ENCODE peak calls at places on chromosomes 6 and 20, in six cellular contexts. F is activated naive CD4-positive, alpha-beta T cell; O is endodermal cell; E is AG09319; W is SW480; Y is CD8-positive, alpha-beta memory T cell. C is an unnamed sample.

GRCh38 chr20:61345656-61346055 is 93.6 kb downstream of the CDH4 start:
- DNase-seq in O (peak; percentile 61), F (no peak), W (no peak), Y (no peak), E (no peak), C (no peak)

GRCh38 chr6:81929828-81930227 is 177.3 kb upstream of the TENT5A start:
- DNase-seq in O (no peak), Y (no peak), F (no peak), E (no peak), W (no peak), C (no peak)

GRCh38 chr6:108423982-108424695 is 129.3 kb downstream of the AFG1L start:
- DNase-seq in F (no peak), W (no peak), Y (no peak), E (no peak), O (no peak), C (no peak)

GRCh38 chr6:168313371-168314028 is 6.1 kb downstream of the DACT2 start:
- DNase-seq in E (no peak), W (peak; percentile 28), F (no peak), O (peak; percentile 73), Y (no peak), C (no peak)

GRCh38 chr6:117908246-117909107 is 1.4 kb downstream of the SLC35F1 start:
- DNase-seq in F (no peak), E (no peak), Y (no peak), O (no peak), W (no peak), C (no peak)

GRCh38 chr6:5098501-5099270 is 13.5 kb downstream of the PPP1R3G start:
- DNase-seq in Y (no peak), F (no peak), E (no peak), O (no peak), W (no peak), C (no peak)

GRCh38 chr6:53565886-53566285 is 21.0 kb upstream of the GCLC start:
- DNase-seq in W (no peak), O (no peak), F (no peak), E (no peak), Y (no peak), C (no peak)

GRCh38 chr6:83160167-83160566 is 32.9 kb downstream of the PGM3 start:
- DNase-seq in O (no peak), W (no peak), F (no peak), E (no peak), Y (no peak), C (no peak)

GRCh38 chr6:73613806-73614536 is 39.8 kb downstream of the SLC17A5 start:
- DNase-seq in E (no peak), F (no peak), O (no peak), Y (no peak), W (no peak), C (no peak)

GRCh38 chr20:62219992-62220665 is at the start of gene HRH3:
- DNase-seq in O (peak; percentile 94), W (no peak), F (peak; percentile 19), Y (peak; percentile 24), E (no peak), C (no peak)

GRCh38 chr20:12687476-12687875 is 321.3 kb upstream of the SPTLC3 start:
- DNase-seq in W (no peak), Y (no peak), F (no peak), O (no peak), E (no peak), C (no peak)

GRCh38 chr6:35024601-35025054 is 116.5 kb downstream of the TCP11 start:
- DNase-seq in E (no peak), F (no peak), W (peak; percentile 80), O (peak; percentile 69), Y (no peak), C (no peak)

GRCh38 chr6:70415660-70416059 is 2.4 kb downstream of the FAM135A start:
- DNase-seq in O (no peak), Y (no peak), W (no peak), F (no peak), E (no peak), C (no peak)

GRCh38 chr20:25220021-25220730 is 24.7 kb downstream of the ENTPD6 start:
- DNase-seq in E (no peak), Y (no peak), W (no peak), F (no peak), O (no peak), C (no peak)

GRCh38 chr6:94377835-94378234 is 958.5 kb upstream of the EPHA7 start:
- DNase-seq in E (no peak), F (no peak), W (no peak), Y (no peak), O (no peak), C (no peak)

GRCh38 chr20:17688965-17689364 is 6.9 kb upstream of the RRBP1 start:
- DNase-seq in E (no peak), O (no peak), Y (no peak), F (no peak), W (no peak), C (no peak)